ENCODE peak calls at places on chromosomes 16 and 17, in seven cellular contexts. O, H, S, U, C, V and P are unnamed samples.

GRCh38 chr16:19029980-19030379 is 37.4 kb upstream of the COQ7 start:
- DNase-seq in V (peak; percentile 33), C (no peak), U (no peak), S (no peak), O (no peak), H (no peak), P (peak; percentile 5)

GRCh38 chr17:9174779-9175574 is 153.7 kb downstream of the NTN1 start:
- DNase-seq in U (no peak), O (no peak), S (peak; percentile 55), V (peak; percentile 49), C (no peak), H (no peak), P (no peak)

GRCh38 chr16:83954577-83955016 is 1.6 kb downstream of the OSGIN1 start:
- DNase-seq in V (peak; percentile 54), O (no peak), U (peak; percentile 48), S (peak; percentile 41), C (peak; percentile 18), H (peak; percentile 80), P (peak; percentile 39)

GRCh38 chr17:44865231-44865660 is 17.6 kb downstream of the HIGD1B start:
- DNase-seq in H (peak; percentile 70), U (peak; percentile 90), S (peak; percentile 50), V (peak; percentile 79), O (peak; percentile 77), C (peak; percentile 76), P (peak; percentile 83)

GRCh38 chr17:65531508-65532431 is 29.7 kb downstream of the AXIN2 start:
- DNase-seq in C (peak; percentile 52), O (no peak), V (peak; percentile 39), S (peak; percentile 60), H (peak; percentile 83), U (peak; percentile 60), P (peak; percentile 73)

GRCh38 chr16:962901-963814 is 7.6 kb downstream of the LMF1 start:
- DNase-seq in S (no peak), V (no peak), H (no peak), C (no peak), O (no peak), U (no peak), P (no peak)

GRCh38 chr17:53721101-53721500 is 101.6 kb upstream of the KIF2B start:
- DNase-seq in C (peak; percentile 24), U (no peak), H (no peak), S (no peak), V (no peak), O (no peak), P (no peak)

GRCh38 chr17:61407211-61407911 is 7.7 kb downstream of the TBX2 start:
- DNase-seq in U (no peak), S (no peak), V (no peak), C (no peak), O (no peak), H (no peak), P (no peak)

GRCh38 chr16:20734782-20735181 is 6.8 kb downstream of the THUMPD1 start:
- DNase-seq in V (no peak), O (no peak), C (no peak), S (no peak), H (no peak), U (no peak), P (no peak)

GRCh38 chr17:63984651-63985386 is 12.1 kb upstream of the SCN4A start:
- DNase-seq in S (no peak), V (peak; percentile 76), C (peak; percentile 89), H (peak; percentile 81), O (no peak), U (no peak), P (peak; percentile 94)

GRCh38 chr16:85619089-85619850 is 6.1 kb downstream of the GSE1 start:
- DNase-seq in V (no peak), C (no peak), U (no peak), O (no peak), H (no peak), S (no peak), P (no peak)

GRCh38 chr17:31558748-31559646 is 167.5 kb downstream of the RAB11FIP4 start:
- DNase-seq in S (peak; percentile 78), H (peak; percentile 81), C (peak; percentile 78), O (peak; percentile 75), U (peak; percentile 82), V (peak; percentile 84), P (peak; percentile 84)

GRCh38 chr17:27579897-27580321 is 51.1 kb upstream of the LGALS9 start:
- DNase-seq in C (no peak), S (no peak), O (no peak), U (no peak), V (no peak), H (no peak), P (no peak)

GRCh38 chr16:84700518-84701277 is 898 bp downstream of the USP10 start:
- DNase-seq in C (no peak), H (no peak), O (peak; percentile 65), U (peak; percentile 47), V (peak; percentile 7), S (no peak), P (peak; percentile 27)

GRCh38 chr16:77221482-77221881 is 22.3 kb downstream of the SYCE1L start:
- DNase-seq in C (no peak), O (no peak), V (no peak), U (no peak), H (peak; percentile 9), S (no peak), P (peak; percentile 28)

GRCh38 chr17:8789743-8790142 is 9.4 kb downstream of the MFSD6L start:
- DNase-seq in U (no peak), V (no peak), H (no peak), O (no peak), C (no peak), S (no peak), P (no peak)

GRCh38 chr17:48871551-48872351 is 20.8 kb upstream of the ATP5MC1 start:
- DNase-seq in U (no peak), H (no peak), V (peak; percentile 52), S (peak; percentile 50), O (no peak), C (no peak), P (no peak)

GRCh38 chr17:3843935-3844516 is 2.0 kb downstream of the NCBP3 start:
- DNase-seq in S (no peak), U (peak; percentile 81), V (no peak), O (peak; percentile 72), H (no peak), C (peak; percentile 14), P (peak; percentile 46)

GRCh38 chr17:45050680-45051059 is 762 bp downstream of the DCAKD start:
- DNase-seq in V (no peak), H (no peak), O (peak; percentile 57), S (no peak), U (peak; percentile 30), C (peak; percentile 42), P (peak; percentile 34)

GRCh38 chr16:85905110-85906095 is 6.4 kb downstream of the IRF8 start:
- DNase-seq in V (no peak), C (no peak), S (no peak), H (no peak), O (no peak), U (no peak), P (no peak)

GRCh38 chr16:83473926-83474660 is 333.7 kb upstream of the HSBP1 start:
- DNase-seq in O (no peak), H (no peak), V (no peak), U (no peak), C (no peak), S (no peak), P (no peak)

GRCh38 chr17:28272166-28272565 is 46.8 kb upstream of the TMEM97 start:
- DNase-seq in S (no peak), H (no peak), C (no peak), V (no peak), O (no peak), U (no peak), P (no peak)

GRCh38 chr17:3959295-3959899 is 4.8 kb downstream of the ATP2A3 start:
- DNase-seq in V (no peak), U (no peak), S (no peak), H (no peak), C (peak; percentile 64), O (no peak), P (no peak)

GRCh38 chr17:59038734-59039133 is 67.9 kb downstream of the TRIM37 start:
- DNase-seq in O (no peak), U (no peak), C (peak; percentile 8), V (no peak), S (no peak), H (no peak), P (peak; percentile 68)

GRCh38 chr16:84116720-84117481 is at the start of gene MBTPS1:
- DNase-seq in S (peak; percentile 99), U (peak; percentile 98), V (peak; percentile 98), H (peak; percentile 96), C (peak; percentile 98), O (peak; percentile 97), P (peak; percentile 98)

GRCh38 chr17:40326014-40326831 is 17.2 kb downstream of the RARA start:
- DNase-seq in V (peak; percentile 31), O (peak; percentile 57), C (no peak), H (no peak), U (no peak), S (peak; percentile 22), P (no peak)
- H3K4me3 ChIP-seq in V (no peak overlapping the region), O (no peak overlapping the region), C (no peak overlapping the region), H (no peak overlapping the region), U (no peak overlapping the region), S (no peak overlapping the region), P (no peak overlapping the region)

GRCh38 chr17:80441133-80441578 is 26.2 kb downstream of the ENDOV start:
- DNase-seq in H (no peak), C (peak; percentile 23), S (peak; percentile 34), U (peak; percentile 89), V (peak; percentile 32), O (peak; percentile 65), P (peak; percentile 49)
- TF ChIP-seq CTCF in H (no peak), C (no peak), S (no peak), U (no peak), V (no peak), O (no peak), P (no peak)

GRCh38 chr16:53504161-53504663 is 1.2 kb upstream of the AKTIP start:
- DNase-seq in U (peak; percentile 7), S (peak; percentile 58), C (peak; percentile 46), O (peak; percentile 47), H (peak; percentile 80), V (peak; percentile 69), P (peak; percentile 88)
- H3K4me3 ChIP-seq in U (peak overlapping the region; percentile 74), S (peak overlapping the region; percentile 90), C (peak overlapping the region; percentile 57), O (peak overlapping the region; percentile 74), H (peak overlapping the region; percentile 64), V (peak overlapping the region; percentile 99), P (peak overlapping the region; percentile 19)

GRCh38 chr17:1022278-1023024 is 25.5 kb downstream of the TIMM22 start:
- DNase-seq in H (peak; percentile 69), C (no peak), O (no peak), V (peak; percentile 66), U (no peak), S (peak; percentile 66), P (no peak)
- TF ChIP-seq CTCF in H (no peak), C (no peak), O (no peak), V (no peak), U (no peak), S (no peak), P (no peak)